ENCODE peak calls at places on chromosomes 13 and 19, in four cellular contexts. V is upper lobe of right lung, K is GM12864, Z is AG09309. H is an unnamed sample.

GRCh38 chr19:46211201-46211881 is 18.2 kb upstream of the IGFL1 start:
- DNase-seq in K (no peak), V (no peak), Z (no peak), H (no peak)

GRCh38 chr13:39599842-39600241 is 3.2 kb downstream of the LHFPL6 start:
- DNase-seq in K (no peak), V (no peak), Z (peak), H (no peak)

GRCh38 chr13:99339736-99340392 is 32.7 kb upstream of the GPR183 start:
- DNase-seq in Z (no peak), V (no peak), K (no peak), H (no peak)

GRCh38 chr19:23957660-23958281 is 43.1 kb downstream of the ZNF726 start:
- DNase-seq in Z (peak), K (no peak), V (no peak), H (no peak)

GRCh38 chr13:25862156-25862555 is 189.7 kb downstream of the SHISA2 start:
- DNase-seq in Z (no peak), V (no peak), K (no peak), H (no peak)

GRCh38 chr13:109698779-109699178 is 87.6 kb downstream of the IRS2 start:
- DNase-seq in V (no peak), Z (peak), K (no peak), H (no peak)

GRCh38 chr13:51910508-51910907 is 48.7 kb downstream of the CCDC70 start:
- DNase-seq in Z (no peak), V (no peak), K (no peak), H (no peak)

GRCh38 chr19:8141726-8142524 is 7.5 kb downstream of the FBN3 start:
- DNase-seq in V (no peak), K (no peak), Z (no peak), H (no peak)

GRCh38 chr19:32287811-32288227 is 57.6 kb upstream of the ZNF507 start:
- DNase-seq in Z (peak), V (peak), K (no peak), H (peak)

GRCh38 chr13:74134777-74135305 is 637 bp upstream of the KLF12 start:
- DNase-seq in Z (no peak), K (no peak), V (peak), H (no peak)

GRCh38 chr13:88464851-88465250 is 793.7 kb downstream of the SLITRK5 start:
- DNase-seq in K (no peak), Z (no peak), V (no peak), H (no peak)

GRCh38 chr19:3316132-3316648 is 50.2 kb upstream of the NFIC start:
- DNase-seq in K (no peak), Z (no peak), V (no peak), H (no peak)

GRCh38 chr19:51572415-51572814 is 1.3 kb downstream of the ZNF175 start:
- DNase-seq in Z (no peak), K (no peak), V (no peak), H (no peak)

GRCh38 chr13:52411629-52412028 is 5.7 kb upstream of the THSD1 start:
- DNase-seq in Z (peak), K (no peak), V (no peak), H (no peak)

GRCh38 chr19:42074513-42075363 is 1.2 kb upstream of the ZNF574 start:
- DNase-seq in V (no peak), Z (no peak), K (no peak), H (no peak)

GRCh38 chr19:51124729-51125128 is at the start of gene SIGLEC9:
- DNase-seq in V (peak), Z (no peak), K (no peak), H (no peak)

GRCh38 chr19:3358919-3359849 is 7.2 kb upstream of the NFIC start:
- DNase-seq in V (peak), Z (no peak), K (no peak), H (no peak)

GRCh38 chr13:19634129-19634740 is 776 bp downstream of the MPHOSPH8 start:
- DNase-seq in Z (peak), K (no peak), V (no peak), H (no peak)

GRCh38 chr19:16078759-16079707 is 2.7 kb downstream of the TPM4 start:
- DNase-seq in Z (peak), K (peak), V (peak), H (peak)

GRCh38 chr19:47447470-47448359 is 24.0 kb downstream of the SLC8A2 start:
- DNase-seq in V (peak), K (no peak), Z (no peak), H (peak)

GRCh38 chr19:6464070-6464873 is at the start of gene CRB3:
- DNase-seq in K (no peak), V (peak), Z (no peak), H (no peak)

GRCh38 chr13:25233861-25234260 is 53.4 kb downstream of the MTMR6 start:
- DNase-seq in Z (no peak), V (no peak), K (no peak), H (no peak)

GRCh38 chr13:38202730-38203129 is 146.9 kb upstream of the UFM1 start:
- DNase-seq in V (no peak), Z (peak), K (no peak), H (no peak)

GRCh38 chr13:40503966-40504591 is 162.4 kb downstream of the FOXO1 start:
- DNase-seq in Z (peak), V (no peak), K (no peak), H (no peak)

GRCh38 chr13:100333141-100333540 is 244.2 kb downstream of the PCCA start:
- DNase-seq in V (no peak), Z (no peak), K (no peak), H (no peak)

GRCh38 chr13:97268772-97269171 is 46.6 kb downstream of the MBNL2 start:
- DNase-seq in K (no peak), V (no peak), Z (no peak), H (no peak)

GRCh38 chr19:29965529-29965928 is 23.5 kb downstream of the URI1 start:
- DNase-seq in K (no peak), Z (no peak), V (no peak), H (no peak)

GRCh38 chr19:45569619-45570421 is 14.8 kb downstream of the OPA3 start:
- DNase-seq in V (no peak), Z (no peak), K (no peak), H (no peak)

GRCh38 chr13:79456051-79456450 is 24.9 kb upstream of the NDFIP2 start:
- DNase-seq in V (no peak), Z (no peak), K (no peak), H (no peak)

GRCh38 chr13:39590466-39591036 is 12.4 kb downstream of the LHFPL6 start:
- DNase-seq in Z (no peak), K (no peak), V (no peak), H (no peak)

GRCh38 chr19:21022996-21023395 is 2.5 kb downstream of the ZNF430 start:
- DNase-seq in V (no peak), Z (peak), K (peak), H (no peak)

GRCh38 chr13:78147905-78148304 is 229.3 kb upstream of the EDNRB start:
- DNase-seq in K (no peak), Z (peak), V (no peak), H (no peak)

GRCh38 chr13:33682020-33682564 is 135.9 kb upstream of the RFC3 start:
- DNase-seq in Z (no peak), V (no peak), K (no peak), H (no peak)

GRCh38 chr13:93080587-93080986 is 146.0 kb upstream of the GPC6 start:
- DNase-seq in V (no peak), Z (no peak), K (no peak), H (peak)

GRCh38 chr13:50693755-50694154 is 149.7 kb downstream of the DLEU7 start:
- DNase-seq in V (no peak), K (no peak), Z (no peak), H (no peak)

GRCh38 chr19:1725100-1726064 is 27.9 kb upstream of the ONECUT3 start:
- DNase-seq in Z (no peak), K (no peak), V (no peak), H (no peak)
- H3K4me3 ChIP-seq in Z (peak), K (no peak), V (peak), H (no peak)

DNA sequence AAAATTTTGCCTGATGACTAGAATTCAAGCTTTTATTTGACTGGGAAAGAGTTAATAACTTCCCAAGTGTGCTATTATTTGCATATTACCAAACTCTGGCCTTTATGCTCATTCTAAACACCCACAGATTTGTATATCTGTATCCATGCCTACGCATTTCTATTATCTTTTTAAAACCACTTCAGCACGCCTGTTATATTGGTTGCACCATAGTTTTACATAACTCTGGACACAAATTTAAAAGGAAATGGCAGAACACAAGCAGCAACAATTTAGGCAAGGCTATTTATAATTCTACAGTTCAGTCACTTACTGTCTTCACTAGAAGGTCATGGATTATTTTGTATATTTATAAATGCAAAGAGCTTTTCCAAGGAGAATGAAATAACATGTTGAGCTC is 3.7 kb upstream of the RASL11A start:
- DNase-seq in K (no peak), Z (no peak), V (no peak), H (no peak)
- H3K4me3 ChIP-seq in K (no peak), Z (no peak), V (no peak), H (no peak)

GRCh38 chr19:49362048-49362925 is at the start of gene TEAD2:
- DNase-seq in K (no peak), V (peak), Z (no peak), H (no peak)

GRCh38 chr19:49363265-49364082 is at the start of gene DKKL1:
- DNase-seq in Z (peak), K (peak), V (peak), H (peak)

GRCh38 chr19:49359851-49360845 is 2.1 kb downstream of the TEAD2 start:
- DNase-seq in K (no peak), V (no peak), Z (no peak), H (no peak)

GRCh38 chr19:49362926-49363264 is 679 bp upstream of the TEAD2 start:
- DNase-seq in V (peak), Z (no peak), K (no peak), H (no peak)

DNA sequence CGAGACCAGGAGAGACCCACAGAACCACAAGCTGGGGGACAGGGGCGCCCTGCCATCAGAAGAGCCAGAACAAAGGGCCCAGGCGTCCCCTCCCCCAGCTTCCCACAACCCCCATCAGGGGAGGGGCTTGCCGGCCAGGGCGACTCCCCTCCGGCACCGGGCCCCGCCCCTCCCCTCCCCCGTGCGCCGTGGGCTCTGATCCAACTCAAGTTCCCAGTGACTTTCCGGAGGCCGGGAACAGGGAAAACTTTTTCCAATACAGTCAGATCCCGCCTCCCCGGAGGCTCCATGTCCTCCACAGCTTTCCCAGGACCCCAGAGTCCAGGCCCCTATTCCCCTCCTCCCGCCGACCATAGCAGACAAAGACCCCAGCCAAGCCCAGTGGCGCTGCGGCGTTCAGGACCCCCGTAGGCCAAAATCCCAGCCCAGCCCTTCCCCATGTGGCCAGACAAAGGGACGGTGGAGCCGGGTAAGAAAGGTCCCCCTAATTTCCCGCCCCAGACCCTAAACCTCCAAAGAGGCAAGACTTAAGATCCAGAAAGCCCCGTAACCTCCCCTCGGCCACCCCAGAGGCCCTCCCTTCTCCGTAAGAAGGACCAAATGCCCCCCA is 673 bp downstream of the TEAD2 start:
- DNase-seq in V (peak), Z (peak), K (no peak), H (no peak)
- H3K4me3 ChIP-seq in V (peak), Z (peak), K (no peak), H (no peak)

DNA sequence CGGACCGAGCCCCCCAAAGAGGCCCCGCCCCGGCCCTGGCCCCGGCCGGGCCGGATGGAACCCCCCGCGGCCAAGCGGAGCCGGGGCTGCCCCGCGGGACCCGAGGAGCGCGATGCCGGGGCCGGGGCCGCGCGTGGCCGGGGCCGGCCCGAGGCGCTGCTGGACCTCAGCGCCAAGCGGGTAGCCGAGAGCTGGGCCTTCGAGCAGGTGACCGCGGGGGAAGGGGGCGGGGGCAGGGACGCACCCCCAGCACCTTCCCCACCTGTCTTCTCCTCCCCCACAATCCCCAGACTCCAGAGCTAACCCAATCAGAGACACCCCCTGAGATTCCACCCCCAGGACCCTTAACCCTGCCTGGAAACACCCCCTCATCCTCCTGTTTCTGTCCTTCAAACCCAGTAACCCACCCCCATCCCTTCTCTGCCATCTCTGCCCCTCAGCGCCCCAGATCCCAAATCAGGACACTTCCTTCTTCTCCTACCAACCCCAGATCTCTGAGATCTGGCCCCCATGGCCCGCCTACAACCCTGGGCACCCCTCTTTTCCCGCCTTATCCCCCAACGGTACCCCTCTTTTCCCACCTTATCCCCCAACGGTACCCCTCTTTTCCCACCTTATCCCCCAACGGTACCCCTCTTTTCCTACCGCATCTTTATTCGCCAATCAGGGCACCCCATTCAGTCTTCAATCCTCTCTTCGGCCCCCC is 505 bp downstream of the ZSWIM4 start:
- DNase-seq in K (no peak), Z (no peak), V (peak), H (no peak)
- H3K4me3 ChIP-seq in K (peak), Z (peak), V (peak), H (peak)

GRCh38 chr19:36152061-36152885 is at the start of gene COX7A1:
- DNase-seq in K (no peak), Z (no peak), V (peak), H (no peak)
- H3K4me3 ChIP-seq in K (no peak), Z (peak), V (peak), H (no peak)

GRCh38 chr19:19884583-19884982 is 16.2 kb upstream of the ZNF93 start:
- DNase-seq in K (no peak), Z (no peak), V (no peak), H (no peak)
- H3K4me3 ChIP-seq in K (no peak), Z (no peak), V (no peak), H (no peak)

GRCh38 chr13:111365149-111366005 is 44.9 kb downstream of the TEX29 start:
- DNase-seq in K (no peak), Z (no peak), V (no peak), H (no peak)

GRCh38 chr13:111367340-111367739 is 46.9 kb downstream of the TEX29 start:
- DNase-seq in V (no peak), Z (no peak), K (no peak), H (no peak)

GRCh38 chr13:111370570-111371150 is 50.2 kb downstream of the TEX29 start:
- DNase-seq in V (no peak), Z (no peak), K (no peak), H (no peak)

GRCh38 chr13:111370147-111370546 is 49.7 kb downstream of the TEX29 start:
- DNase-seq in Z (no peak), V (no peak), K (no peak), H (no peak)

DNA sequence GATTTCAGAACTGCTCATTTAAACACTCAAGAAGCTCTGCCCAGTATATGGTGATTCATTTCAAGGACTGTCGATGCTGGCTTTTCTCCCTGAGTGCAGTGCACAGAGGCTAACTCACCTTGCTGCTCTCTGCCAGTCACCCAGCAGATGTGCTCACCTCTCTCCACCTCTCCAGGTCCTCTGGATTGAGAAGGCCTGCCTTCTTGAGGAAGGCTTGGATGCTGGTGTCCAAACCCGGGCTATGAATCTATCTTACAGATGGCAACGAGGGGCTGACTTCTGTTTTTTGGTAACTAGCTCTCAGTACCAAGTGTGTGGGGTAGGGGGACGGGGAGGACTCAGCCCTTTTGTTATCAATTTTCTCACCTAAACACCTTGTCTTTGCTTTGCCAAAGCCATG is 47.6 kb downstream of the TEX29 start:
- DNase-seq in K (no peak), Z (no peak), V (no peak), H (no peak)
- H3K4me3 ChIP-seq in K (no peak), Z (no peak), V (no peak), H (no peak)

GRCh38 chr19:12782174-12782423 is 6.7 kb upstream of the HOOK2 start:
- DNase-seq in V (no peak), K (no peak), Z (no peak), H (no peak)

GRCh38 chr19:12779162-12779993 is 4.0 kb upstream of the HOOK2 start:
- DNase-seq in V (no peak), Z (no peak), K (no peak), H (no peak)

GRCh38 chr19:12777217-12778019 is 2.1 kb upstream of the HOOK2 start:
- DNase-seq in Z (no peak), K (no peak), V (peak), H (no peak)

GRCh38 chr19:12778020-12778904 is 2.9 kb upstream of the HOOK2 start:
- DNase-seq in V (peak), K (no peak), Z (no peak), H (no peak)

GRCh38 chr19:12778905-12779161 is 3.5 kb upstream of the HOOK2 start:
- DNase-seq in K (no peak), Z (no peak), V (no peak), H (no peak)
- H3K4me3 ChIP-seq in K (peak), Z (peak), V (peak), H (peak)

GRCh38 chr19:38649305-38650179 is 2.1 kb downstream of the ACTN4 start:
- DNase-seq in K (no peak), Z (no peak), V (peak), H (no peak)

GRCh38 chr19:38653028-38653571 is 5.7 kb downstream of the ACTN4 start:
- DNase-seq in Z (no peak), K (no peak), V (no peak), H (no peak)

GRCh38 chr19:38650180-38650775 is 2.8 kb downstream of the ACTN4 start:
- DNase-seq in V (no peak), K (no peak), Z (no peak), H (no peak)

GRCh38 chr19:38648789-38649304 is 1.4 kb downstream of the ACTN4 start:
- DNase-seq in Z (no peak), K (no peak), V (no peak), H (no peak)

GRCh38 chr19:38650911-38651584 is 3.6 kb downstream of the ACTN4 start:
- DNase-seq in Z (no peak), V (no peak), K (no peak), H (no peak)
- H3K4me3 ChIP-seq in Z (no peak), V (peak), K (no peak), H (no peak)

GRCh38 chr13:114142640-114143490 is 10.4 kb upstream of the RASA3 start:
- DNase-seq in Z (no peak), K (no peak), V (peak), H (peak)

GRCh38 chr13:114142137-114142550 is 9.7 kb upstream of the RASA3 start:
- DNase-seq in K (no peak), V (peak), Z (no peak), H (no peak)

GRCh38 chr13:114140909-114141255 is 8.5 kb upstream of the RASA3 start:
- DNase-seq in V (no peak), K (no peak), Z (no peak), H (no peak)

GRCh38 chr13:114140131-114140908 is 7.9 kb upstream of the RASA3 start:
- DNase-seq in K (no peak), V (no peak), Z (no peak), H (peak)

GRCh38 chr13:114141261-114141996 is 9.0 kb upstream of the RASA3 start:
- DNase-seq in K (no peak), Z (no peak), V (no peak), H (no peak)
- H3K4me3 ChIP-seq in K (no peak), Z (no peak), V (no peak), H (no peak)